ENCODE peak calls at places on chromosomes 7 and 10, in eight cellular contexts. U is fibroblast of pulmonary artery, Q is Panc1, R is RKO, C is HCT116, I is tibial artery, J is memory B cell, V is NCI-H774. E is an unnamed sample.

GRCh38 chr10:15661574-15661973 is 58.1 kb downstream of the ITGA8 start:
- DNase-seq in U (no peak), Q (no peak), R (no peak), C (no peak), I (no peak), J (no peak), V (no peak), E (no peak)

GRCh38 chr10:4596951-4597350 is 229.1 kb upstream of the AKR1E2 start:
- DNase-seq in U (peak; percentile 10), Q (no peak), R (no peak), C (no peak), I (no peak), J (no peak), V (no peak), E (no peak)

GRCh38 chr10:34163075-34163905 is 651.8 kb downstream of the PARD3 start:
- DNase-seq in U (peak; percentile 10), Q (no peak), R (no peak), C (no peak), I (no peak), J (no peak), V (no peak), E (no peak)

GRCh38 chr7:74101061-74101681 is 17.6 kb downstream of the LIMK1 start:
- DNase-seq in U (no peak), Q (no peak), R (no peak), C (no peak), I (no peak), J (peak; percentile 59), V (no peak), E (no peak)

GRCh38 chr10:59865101-59865500 is 41.3 kb downstream of the CCDC6 start:
- DNase-seq in U (peak; percentile 33), Q (no peak), R (no peak), C (peak; percentile 40), I (no peak), J (peak; percentile 15), V (no peak), E (peak; percentile 90)

GRCh38 chr7:707296-708000 is 19.1 kb upstream of the DNAAF5 start:
- DNase-seq in U (no peak), Q (no peak), R (no peak), C (no peak), I (peak; percentile 42), J (no peak), V (no peak), E (no peak)

GRCh38 chr7:84705701-84706100 is 481.2 kb downstream of the SEMA3D start:
- DNase-seq in U (no peak), Q (no peak), R (no peak), C (no peak), I (no peak), J (no peak), V (no peak), E (no peak)

GRCh38 chr7:43572516-43573049 is 10.3 kb upstream of the STK17A start:
- DNase-seq in U (peak; percentile 100), Q (peak; percentile 77), R (peak; percentile 97), C (peak; percentile 38), I (peak; percentile 71), J (no peak), V (no peak), E (peak; percentile 97)

GRCh38 chr10:118047363-118047719 is 600 bp upstream of the RAB11FIP2 start:
- DNase-seq in U (no peak), Q (no peak), R (peak; percentile 42), C (no peak), I (peak; percentile 69), J (peak; percentile 9), V (no peak), E (no peak)

GRCh38 chr10:83153714-83154113 is 985.6 kb upstream of the GHITM start:
- DNase-seq in U (no peak), Q (no peak), R (no peak), C (no peak), I (no peak), J (no peak), V (no peak), E (peak; percentile 11)

GRCh38 chr7:117667456-117667855 is 187.6 kb downstream of the CFTR start:
- DNase-seq in U (peak; percentile 26), Q (no peak), R (no peak), C (no peak), I (no peak), J (no peak), V (no peak), E (no peak)

GRCh38 chr7:30470163-30470770 is 8.3 kb downstream of the NOD1 start:
- DNase-seq in U (peak; percentile 54), Q (no peak), R (no peak), C (no peak), I (no peak), J (no peak), V (no peak), E (no peak)

GRCh38 chr10:113540845-113541553 is 11.9 kb upstream of the HABP2 start:
- DNase-seq in U (no peak), Q (no peak), R (peak; percentile 8), C (no peak), I (no peak), J (no peak), V (no peak), E (no peak)

GRCh38 chr10:44306762-44307161 is 78.1 kb downstream of the CXCL12 start:
- DNase-seq in U (no peak), Q (no peak), R (no peak), C (peak; percentile 4), I (no peak), J (no peak), V (no peak), E (peak; percentile 6)

GRCh38 chr10:117885206-117885605 is 161.5 kb downstream of the RAB11FIP2 start:
- DNase-seq in U (no peak), Q (no peak), R (no peak), C (no peak), I (no peak), J (no peak), V (no peak), E (no peak)

GRCh38 chr7:151119902-151120301 is 33.6 kb downstream of the AGAP3 start:
- DNase-seq in U (no peak), Q (no peak), R (no peak), C (no peak), I (no peak), J (no peak), V (no peak), E (no peak)

GRCh38 chr7:81036871-81037270 is 118.0 kb upstream of the SEMA3C start:
- DNase-seq in U (no peak), Q (no peak), R (no peak), C (no peak), I (no peak), J (no peak), V (no peak), E (no peak)

GRCh38 chr10:19638173-19638872 is 177.9 kb upstream of the PLXDC2 start:
- DNase-seq in U (peak; percentile 86), Q (no peak), R (peak; percentile 2), C (no peak), I (no peak), J (no peak), V (no peak), E (no peak)

GRCh38 chr7:37230221-37230620 is 218.4 kb downstream of the ELMO1 start:
- DNase-seq in U (no peak), Q (no peak), R (peak; percentile 5), C (no peak), I (no peak), J (no peak), V (no peak), E (peak; percentile 40)

GRCh38 chr10:69333205-69333604 is 54.9 kb downstream of the HK1 start:
- DNase-seq in U (peak; percentile 56), Q (no peak), R (no peak), C (no peak), I (peak; percentile 89), J (no peak), V (no peak), E (no peak)

GRCh38 chr10:55495555-55495954 is 694.5 kb upstream of the PCDH15 start:
- DNase-seq in U (no peak), Q (no peak), R (no peak), C (no peak), I (no peak), J (no peak), V (no peak), E (no peak)

GRCh38 chr7:64562246-64562620 is 638 bp downstream of the ZNF680 start:
- DNase-seq in U (peak; percentile 21), Q (no peak), R (peak; percentile 27), C (no peak), I (no peak), J (no peak), V (no peak), E (no peak)

GRCh38 chr7:46544396-46545008 is 623.4 kb upstream of the IGFBP3 start:
- DNase-seq in U (peak; percentile 87), Q (peak; percentile 50), R (peak; percentile 9), C (peak; percentile 48), I (no peak), J (no peak), V (no peak), E (peak; percentile 61)

GRCh38 chr7:106952175-106952657 is 87.1 kb downstream of the PIK3CG start:
- DNase-seq in U (no peak), Q (no peak), R (no peak), C (no peak), I (no peak), J (no peak), V (no peak), E (no peak)

GRCh38 chr10:32207544-32207943 is 139.4 kb downstream of the EPC1 start:
- DNase-seq in U (peak; percentile 63), Q (no peak), R (peak; percentile 63), C (peak; percentile 35), I (no peak), J (no peak), V (peak; percentile 9), E (peak; percentile 37)

GRCh38 chr10:126955934-126956711 is 50.9 kb downstream of the DOCK1 start:
- DNase-seq in U (no peak), Q (no peak), R (no peak), C (no peak), I (no peak), J (no peak), V (no peak), E (no peak)